ENCODE peak calls at places on chromosomes 1 and 21, in five cellular contexts. T is hepatocyte; I is mucosa of descending colon; M is trophoblast cell; B is CD8-positive, alpha-beta T cell. X is an unnamed sample.
A peak's percentile ranks its signal among the peaks of the same experiment; 100 is the strongest.

GRCh38 chr1:21337931-21338567 is 47.8 kb upstream of the ECE1 start:
- DNase-seq in T (peak; percentile 53), I (peak; percentile 66), M (no peak), B (no peak), X (no peak)

GRCh38 chr1:199176713-199177112 is 537.9 kb downstream of the PTPRC start:
- DNase-seq in T (no peak), I (no peak), M (no peak), B (no peak), X (no peak)

GRCh38 chr1:247373721-247374141 is 42.1 kb upstream of the ZNF496 start:
- DNase-seq in T (peak; percentile 64), I (peak; percentile 61), M (peak; percentile 77), B (peak; percentile 65), X (peak; percentile 55)

GRCh38 chr1:203252678-203253077 is 23.2 kb upstream of the CHIT1 start:
- DNase-seq in T (no peak), I (no peak), M (no peak), B (no peak), X (no peak)

GRCh38 chr1:197065549-197065948 is 1.5 kb downstream of the F13B start:
- DNase-seq in T (no peak), I (no peak), M (peak; percentile 41), B (no peak), X (no peak)

GRCh38 chr1:48049823-48050539 is 52.8 kb upstream of the TRABD2B start:
- DNase-seq in T (peak; percentile 55), I (no peak), M (peak; percentile 7), B (no peak), X (no peak)

GRCh38 chr1:184889902-184890301 is 84.4 kb downstream of the NIBAN1 start:
- DNase-seq in T (no peak), I (no peak), M (no peak), B (no peak), X (no peak)

GRCh38 chr1:60581455-60582220 is 500.7 kb upstream of the NFIA start:
- DNase-seq in T (no peak), I (no peak), M (no peak), B (no peak), X (no peak)

GRCh38 chr1:115337276-115337632 is 795 bp downstream of the NGF start:
- DNase-seq in T (no peak), I (no peak), M (no peak), B (no peak), X (no peak)

GRCh38 chr1:185213086-185213485 is 56.1 kb downstream of the SWT1 start:
- DNase-seq in T (no peak), I (no peak), M (no peak), B (no peak), X (no peak)

GRCh38 chr1:48931571-48932251 is 155.0 kb upstream of the BEND5 start:
- DNase-seq in T (peak; percentile 13), I (no peak), M (no peak), B (no peak), X (no peak)

GRCh38 chr1:39642796-39643195 is 3.4 kb upstream of the HEYL start:
- DNase-seq in T (no peak), I (no peak), M (no peak), B (no peak), X (no peak)

GRCh38 chr1:231232870-231233734 is 7.9 kb upstream of the GNPAT start:
- DNase-seq in T (peak; percentile 34), I (no peak), M (no peak), B (no peak), X (no peak)

GRCh38 chr21:17270234-17270633 is 242.6 kb upstream of the CXADR start:
- DNase-seq in T (peak; percentile 63), I (no peak), M (peak; percentile 48), B (no peak), X (no peak)

GRCh38 chr1:211527006-211527405 is 35.0 kb upstream of the RD3 start:
- DNase-seq in T (no peak), I (no peak), M (no peak), B (no peak), X (no peak)

GRCh38 chr1:211527888-211528287 is 35.9 kb upstream of the RD3 start:
- DNase-seq in T (no peak), I (no peak), M (no peak), B (no peak), X (peak; percentile 13)

GRCh38 chr1:211529453-211529852 is 37.5 kb upstream of the RD3 start:
- DNase-seq in T (no peak), I (no peak), M (no peak), B (no peak), X (no peak)

GRCh38 chr1:211531194-211532085 is 39.5 kb upstream of the RD3 start:
- DNase-seq in T (no peak), I (no peak), M (no peak), B (no peak), X (no peak)

DNA sequence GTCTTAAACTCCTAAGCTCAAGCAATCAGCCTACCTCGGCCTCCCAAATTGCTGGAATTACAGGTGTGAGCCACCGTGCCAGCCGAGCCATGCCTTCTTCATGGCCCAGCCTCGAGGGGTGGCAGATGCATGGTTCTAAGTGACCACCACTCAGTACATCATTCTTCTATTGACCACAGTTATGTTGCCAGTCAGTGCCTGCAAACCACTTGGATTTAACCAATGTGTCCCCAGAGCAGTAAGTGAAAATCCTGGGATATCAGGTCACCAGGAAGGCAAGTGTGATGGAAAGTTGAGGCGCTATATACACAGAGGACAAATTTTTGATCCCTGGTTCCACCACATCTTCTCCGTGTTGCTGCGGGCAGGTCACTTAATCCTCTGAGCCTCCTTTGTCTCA is 37.0 kb upstream of the RD3 start:
- DNase-seq in T (no peak), I (no peak), M (no peak), B (no peak), X (no peak)
- H3K4me1 ChIP-seq in T (no peaks in the 10 kb centered on the region), I (no peaks in the 10 kb centered on the region), M (peaks cover 4% of the 10 kb centered on the region), B (no peaks in the 10 kb centered on the region), X (no peaks in the 10 kb centered on the region)

GRCh38 chr1:201769966-201770365 is 59.0 kb upstream of the IPO9 start:
- DNase-seq in T (no peak), I (no peak), M (no peak), B (no peak), X (no peak)

GRCh38 chr1:201771466-201771865 is 57.5 kb upstream of the IPO9 start:
- DNase-seq in T (no peak), I (no peak), M (no peak), B (no peak), X (no peak)

GRCh38 chr1:201774224-201774982 is 54.6 kb upstream of the IPO9 start:
- DNase-seq in T (no peak), I (no peak), M (no peak), B (no peak), X (no peak)

GRCh38 chr1:201773764-201774163 is 55.2 kb upstream of the IPO9 start:
- DNase-seq in T (no peak), I (no peak), M (no peak), B (no peak), X (no peak)

DNA sequence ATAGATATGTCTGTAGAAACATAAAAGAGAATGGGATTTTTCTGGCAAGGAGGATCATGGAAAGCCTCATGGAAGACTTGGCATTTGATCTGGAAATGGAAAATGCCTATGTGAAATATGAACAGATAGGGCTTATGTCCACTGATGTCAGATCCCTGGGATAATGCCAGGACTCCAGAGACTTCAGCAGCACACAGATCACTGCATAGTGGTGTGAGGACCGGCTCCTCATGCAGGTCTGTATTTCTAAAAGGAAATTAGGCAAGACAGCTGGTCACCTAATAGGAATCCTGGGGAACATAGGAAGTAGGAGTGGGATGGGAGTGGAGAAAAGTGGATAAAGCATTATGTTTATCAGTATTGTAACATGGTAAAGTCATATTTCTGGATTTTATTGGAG is 56.8 kb upstream of the IPO9 start:
- DNase-seq in T (no peak), I (no peak), M (peak; percentile 76), B (no peak), X (no peak)
- H3K4me1 ChIP-seq in T (no peaks in the 10 kb centered on the region), I (peaks cover 3% of the 10 kb centered on the region), M (no peaks in the 10 kb centered on the region), B (no peaks in the 10 kb centered on the region), X (no peaks in the 10 kb centered on the region)

DNA sequence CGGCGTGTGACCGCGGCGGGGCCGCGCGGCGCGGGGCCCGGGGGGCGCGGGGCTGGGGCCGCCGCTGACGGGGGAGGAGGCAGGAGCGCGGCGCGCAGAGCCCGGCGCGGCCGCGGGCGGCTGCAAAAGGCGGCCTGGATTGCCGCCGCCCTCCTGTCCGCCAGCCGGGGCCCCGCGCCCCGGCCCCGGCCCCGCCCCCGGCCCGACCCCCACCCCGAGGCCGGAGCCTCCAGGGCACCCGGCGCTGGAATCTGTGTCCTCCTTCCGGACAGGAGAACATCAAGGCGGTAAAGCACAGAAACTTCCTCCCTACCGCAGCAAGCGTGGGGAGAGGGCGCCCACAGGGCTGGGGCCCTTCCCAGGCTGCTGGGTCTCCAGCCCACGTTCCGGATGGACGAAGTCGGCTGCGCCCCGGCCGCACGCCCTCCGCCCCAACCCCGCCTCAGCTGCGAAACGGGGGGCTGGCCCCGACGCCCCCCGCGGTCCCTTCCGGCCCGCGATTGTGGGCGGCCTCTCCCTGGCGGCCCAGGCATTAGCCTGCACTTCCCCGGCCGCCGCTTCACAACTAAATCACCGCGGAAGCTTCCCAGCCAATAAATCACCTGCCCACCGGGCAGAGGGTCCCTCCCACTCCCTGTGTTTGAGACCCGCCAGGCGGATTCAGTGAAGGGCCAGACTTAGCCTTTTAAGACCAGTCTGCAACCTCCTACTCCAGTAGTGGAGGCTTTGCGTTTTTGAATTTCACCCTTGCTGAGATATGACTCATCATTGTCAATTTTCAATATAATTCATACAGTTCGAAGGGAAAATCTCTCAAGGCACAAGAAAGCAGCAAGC is 106.0 kb downstream of the SLC45A1 start:
- DNase-seq in T (peak; percentile 85), I (peak; percentile 76), M (peak; percentile 59), B (peak; percentile 48), X (peak; percentile 62)
- H3K4me1 ChIP-seq in T (peaks cover 29% of the 10 kb centered on the region), I (peaks cover 36% of the 10 kb centered on the region), M (peaks cover 6% of the 10 kb centered on the region), B (peaks cover 79% of the 10 kb centered on the region), X (peaks cover 84% of the 10 kb centered on the region)

DNA sequence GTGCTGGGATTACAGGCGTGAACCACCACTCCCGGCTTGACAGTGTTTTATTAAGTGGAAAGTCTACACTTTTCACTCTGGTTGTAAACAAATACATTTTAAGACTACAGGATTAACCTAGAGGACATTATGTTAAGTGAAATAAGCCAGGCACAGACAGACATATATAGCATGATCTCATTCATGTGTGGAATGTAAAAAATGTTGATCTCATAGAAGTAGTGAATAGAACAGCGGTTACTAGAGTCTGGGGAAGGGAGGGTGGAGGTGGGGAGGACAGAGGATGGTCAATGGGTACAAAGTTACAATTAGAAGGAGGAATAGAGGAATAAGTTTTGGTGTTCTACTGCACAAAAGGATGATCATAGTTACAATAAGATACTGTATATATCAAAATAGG is 16.9 kb downstream of the CTH start:
- DNase-seq in T (peak; percentile 20), I (no peak), M (peak; percentile 13), B (no peak), X (no peak)
- H3K4me1 ChIP-seq in T (no peaks in the 10 kb centered on the region), I (peaks cover 11% of the 10 kb centered on the region), M (peaks cover 3% of the 10 kb centered on the region), B (no peaks in the 10 kb centered on the region), X (no peaks in the 10 kb centered on the region)

DNA sequence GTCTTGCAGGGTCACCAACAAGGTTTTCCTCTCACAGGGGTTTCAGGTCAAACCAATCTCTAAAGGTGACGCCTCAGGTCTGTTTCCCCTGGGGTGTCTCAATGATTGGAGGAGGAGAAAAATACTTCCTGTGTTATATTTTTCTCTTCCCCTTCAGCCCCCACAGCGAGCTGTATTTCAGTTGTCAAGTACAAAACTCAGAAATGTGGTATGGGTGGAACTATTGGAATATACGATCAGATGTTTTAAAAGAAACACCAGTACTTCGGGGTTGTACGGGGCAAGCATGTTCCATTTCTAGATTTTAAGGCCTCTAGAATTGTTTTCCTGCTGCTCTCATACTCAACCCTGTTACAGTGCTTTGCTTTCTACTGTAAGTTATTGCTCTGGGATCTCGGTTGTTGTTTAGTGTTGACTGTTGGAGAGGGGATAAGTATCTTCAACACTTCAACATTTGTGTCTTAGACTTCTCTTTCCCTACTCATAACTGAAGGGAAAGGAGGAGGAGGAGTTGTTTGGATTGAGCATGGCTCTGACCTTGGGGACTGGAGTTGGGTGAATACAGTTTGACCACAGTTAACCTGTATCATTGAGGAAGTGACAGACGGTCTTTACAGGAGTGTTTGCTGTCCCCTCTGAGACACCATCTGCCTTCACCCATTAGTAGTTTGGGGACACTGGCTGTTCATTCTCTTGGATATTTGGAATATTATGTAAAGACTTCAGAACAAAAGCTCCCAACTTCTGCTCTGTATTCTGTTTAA is 2.0 kb downstream of the MAPKAPK2 start:
- DNase-seq in T (no peak), I (no peak), M (no peak), B (peak; percentile 33), X (peak; percentile 73)
- H3K4me1 ChIP-seq in T (peaks cover 47% of the 10 kb centered on the region), I (peaks cover 50% of the 10 kb centered on the region), M (peaks cover 13% of the 10 kb centered on the region), B (peaks cover 28% of the 10 kb centered on the region), X (peaks cover 35% of the 10 kb centered on the region)

X was measured in CD4-positive, CD25-positive, alpha-beta regulatory T cell.